ENCODE peak calls at places on chromosomes 16 and 17, in eight cellular contexts. O is transverse colon, J is breast epithelium, D is spleen, W is K562, F is suprapubic skin, P is Panc1, M is HCT116. A is an unnamed sample.

GRCh38 chr17:80816241-80817103 is 175.2 kb upstream of the CHMP6 start:
- DNase-seq in D (peak; percentile 62), M (no peak), O (no peak), P (no peak), J (peak; percentile 45), W (no peak), F (no peak), A (no peak)

GRCh38 chr17:35171834-35172233 is 22.4 kb downstream of the SLC35G3 start:
- DNase-seq in P (no peak), J (no peak), F (no peak), O (no peak), M (no peak), W (no peak), D (no peak), A (no peak)

GRCh38 chr16:19105891-19106624 is 7.7 kb upstream of the ITPRIPL2 start:
- DNase-seq in P (no peak), M (no peak), J (no peak), F (no peak), D (no peak), O (no peak), W (no peak), A (no peak)

GRCh38 chr17:49210158-49211029 is at the start of the genes ABI3 and GNGT2:
- DNase-seq in D (peak; percentile 91), P (no peak), M (no peak), W (no peak), J (no peak), F (no peak), O (peak; percentile 70), A (peak; percentile 58)

GRCh38 chr16:57617604-57618111 is 10.8 kb upstream of the ADGRG1 start:
- DNase-seq in D (peak; percentile 41), J (no peak), O (no peak), F (peak; percentile 57), W (no peak), P (no peak), M (no peak), A (no peak)

GRCh38 chr17:38705803-38706624 is 941 bp downstream of the MLLT6 start:
- DNase-seq in P (no peak), M (no peak), W (peak; percentile 85), O (peak; percentile 50), D (peak; percentile 87), J (no peak), F (peak; percentile 82), A (peak; percentile 74)

GRCh38 chr17:58671969-58672368 is 19.9 kb downstream of the TEX14 start:
- DNase-seq in P (no peak), J (no peak), D (no peak), O (no peak), M (no peak), F (no peak), W (no peak), A (no peak)

GRCh38 chr17:9080983-9081382 is 59.7 kb downstream of the NTN1 start:
- DNase-seq in P (no peak), O (no peak), D (no peak), J (no peak), F (no peak), M (no peak), W (no peak), A (no peak)

GRCh38 chr17:50585346-50585745 is 24.8 kb downstream of the CACNA1G start:
- DNase-seq in P (no peak), O (no peak), F (no peak), M (no peak), J (no peak), W (no peak), D (no peak), A (no peak)

GRCh38 chr16:85853641-85854545 is 45.1 kb upstream of the IRF8 start:
- DNase-seq in O (no peak), M (no peak), W (no peak), F (no peak), D (peak; percentile 57), J (no peak), P (no peak), A (no peak)

GRCh38 chr17:22409160-22409751 is 716.9 kb downstream of the KCNJ18 start:
- DNase-seq in F (no peak), W (peak; percentile 26), J (no peak), O (no peak), D (peak; percentile 66), M (no peak), P (no peak), A (peak; percentile 80)

GRCh38 chr16:4098496-4098895 is 17.7 kb downstream of the ADCY9 start:
- DNase-seq in W (no peak), P (no peak), F (peak; percentile 21), M (no peak), O (no peak), J (no peak), D (peak; percentile 23), A (no peak)

GRCh38 chr17:49218941-49219913 is 8.7 kb downstream of the ABI3 start:
- DNase-seq in D (peak; percentile 92), M (no peak), O (peak; percentile 56), J (no peak), P (no peak), F (no peak), W (peak; percentile 67), A (peak; percentile 60)

GRCh38 chr17:80791758-80792284 is 199.8 kb upstream of the CHMP6 start:
- DNase-seq in W (peak; percentile 60), P (peak; percentile 92), O (peak; percentile 55), D (no peak), J (peak; percentile 55), F (peak; percentile 90), M (peak; percentile 99), A (no peak)

GRCh38 chr16:73041644-73042043 is 6.3 kb downstream of the ZFHX3 start:
- DNase-seq in O (no peak), J (no peak), P (no peak), M (no peak), D (no peak), F (no peak), W (no peak), A (no peak)
- H3K4me1 ChIP-seq in O (peaks cover 33% of the 10 kb centered on the region), J (peaks cover 6% of the 10 kb centered on the region), P (peaks cover 15% of the 10 kb centered on the region), M (peaks cover 23% of the 10 kb centered on the region), D (peaks cover 12% of the 10 kb centered on the region), F (peaks cover 51% of the 10 kb centered on the region), W (peaks cover 3% of the 10 kb centered on the region), A (peaks cover 31% of the 10 kb centered on the region)

GRCh38 chr17:26818736-26819135 is 475.2 kb upstream of the WSB1 start:
- DNase-seq in W (no peak), D (no peak), J (no peak), P (no peak), F (no peak), O (no peak), M (peak; percentile 10), A (no peak)
- H3K9me3 ChIP-seq in W (no peaks in the 10 kb centered on the region), D (peaks cover 63% of the 10 kb centered on the region), J (peaks cover 61% of the 10 kb centered on the region), P (no peaks in the 10 kb centered on the region), F (peaks cover 55% of the 10 kb centered on the region), O (peaks cover 16% of the 10 kb centered on the region), M (peaks cover 74% of the 10 kb centered on the region), A (peaks cover 87% of the 10 kb centered on the region)

GRCh38 chr17:29613371-29613837 is 9.3 kb downstream of the CORO6 start:
- DNase-seq in D (peak; percentile 97), M (no peak), F (peak; percentile 96), O (peak; percentile 95), P (no peak), J (peak; percentile 93), W (no peak), A (peak; percentile 99)
- TF ChIP-seq POLR2AphosphoS5 in D (peak; percentile 58), M (no peak), F (no peak), O (peak; percentile 18), P (no peak), J (peak; percentile 23), W (no peak), A (peak; percentile 37)

GRCh38 chr17:82548681-82549303 is 29.3 kb downstream of the FOXK2 start:
- DNase-seq in O (peak; percentile 66), P (no peak), D (no peak), F (no peak), W (no peak), M (no peak), J (no peak), A (no peak)

GRCh38 chr17:82545071-82545462 is 25.5 kb downstream of the FOXK2 start:
- DNase-seq in P (no peak), M (no peak), O (no peak), D (no peak), W (no peak), F (no peak), J (no peak), A (no peak)

GRCh38 chr17:82542439-82542838 is 22.9 kb downstream of the FOXK2 start:
- DNase-seq in J (no peak), D (no peak), F (no peak), P (no peak), W (no peak), M (no peak), O (no peak), A (no peak)

GRCh38 chr17:82547981-82548380 is 28.4 kb downstream of the FOXK2 start:
- DNase-seq in D (no peak), M (no peak), P (no peak), J (no peak), F (no peak), W (no peak), O (no peak), A (no peak)

DNA sequence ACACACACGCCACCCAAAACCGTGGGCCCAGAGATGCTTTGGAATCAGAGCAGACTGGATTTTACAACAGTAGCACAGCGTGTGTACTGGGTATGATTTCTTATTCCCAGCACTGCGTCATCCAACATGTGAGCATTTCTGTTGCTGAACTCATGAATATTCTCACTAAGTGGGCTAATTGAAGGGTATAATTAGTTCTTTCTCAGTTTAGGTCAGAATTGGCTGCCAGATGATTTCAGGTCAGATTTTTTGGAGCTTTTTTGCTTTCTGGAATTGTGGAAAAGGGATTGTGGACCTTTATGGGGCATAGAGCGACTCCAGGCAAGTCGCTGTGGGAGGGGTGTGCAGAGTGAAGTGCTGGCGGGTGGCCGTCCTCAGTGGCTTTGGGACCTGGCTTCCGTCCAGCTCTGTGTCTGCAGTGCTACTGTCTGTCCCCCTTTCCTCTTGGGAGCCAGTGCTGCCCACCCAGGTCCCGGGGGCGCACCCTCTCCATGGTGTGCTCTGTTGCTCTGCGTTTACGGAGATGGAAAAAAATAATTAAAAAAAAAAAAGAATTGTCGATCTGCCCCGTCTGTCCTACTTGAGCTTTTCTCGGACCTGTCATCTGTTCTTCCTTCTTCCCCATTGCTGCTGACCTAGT is 25.0 kb downstream of the FOXK2 start:
- DNase-seq in W (no peak), P (no peak), F (no peak), D (no peak), M (no peak), J (no peak), O (no peak), A (no peak)
- H3K4me1 ChIP-seq in W (peaks cover 14% of the 10 kb centered on the region), P (peaks cover 15% of the 10 kb centered on the region), F (peaks cover 44% of the 10 kb centered on the region), D (peaks cover 77% of the 10 kb centered on the region), M (peaks cover 25% of the 10 kb centered on the region), J (peaks cover 7% of the 10 kb centered on the region), O (peaks cover 35% of the 10 kb centered on the region), A (peaks cover 32% of the 10 kb centered on the region)

DNA sequence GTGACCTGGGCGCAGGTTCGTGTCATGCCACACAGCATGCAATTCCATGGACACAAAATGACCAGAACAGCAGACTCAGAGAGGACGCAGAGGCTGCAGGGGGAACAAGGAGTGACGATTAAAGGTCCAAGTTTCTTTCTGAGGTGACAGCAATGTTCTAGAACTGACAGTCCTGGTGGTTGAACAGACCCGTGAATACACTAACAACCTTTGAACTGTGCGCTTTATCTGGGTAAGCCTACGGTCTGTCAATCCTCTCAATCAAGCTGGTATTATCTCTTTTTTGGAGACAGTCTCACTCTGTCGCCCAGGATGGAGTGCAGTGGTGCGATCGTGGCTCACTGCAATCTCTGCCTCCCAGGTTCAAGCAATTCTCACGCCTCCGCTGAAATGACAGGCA is 134.1 kb downstream of the ZNF778 start:
- DNase-seq in M (no peak), D (no peak), F (no peak), O (no peak), P (no peak), W (no peak), J (no peak), A (no peak)
- H3K9me3 ChIP-seq in M (no peaks in the 10 kb centered on the region), D (no peaks in the 10 kb centered on the region), F (no peaks in the 10 kb centered on the region), O (no peaks in the 10 kb centered on the region), P (no peaks in the 10 kb centered on the region), W (no peaks in the 10 kb centered on the region), J (no peaks in the 10 kb centered on the region), A (no peaks in the 10 kb centered on the region)

A was measured in upper lobe of left lung.